ENCODE peak calls at places on chromosomes 13 and 19, in six cellular contexts. W is erythroblast; N is stimulated activated naive CD8-positive, alpha-beta T cell treated with anti-CD3 and anti-CD28 coated beads, Interleukin-15, Interleukin-2, amounts not matched to agents 100 U/mL and 50 U/mL, for 24 hours; L is activated CD4-positive, alpha-beta T cell treated with anti-CD3 and anti-CD28 coated beads, Interleukin-2, amount 50 U/mL, for 24 hours; M is NCI-H510A treated with DMSO at 0.1 percent for 48 hours; B is stimulated activated CD4-positive, alpha-beta T cell treated with anti-CD3 and anti-CD28 coated beads, Interleukin-1b, Interleukin-23, amount 100 ng/mL, for 24 hours. S is an unnamed sample.

GRCh38 chr13:33352023-33352422 is 66.5 kb upstream of the STARD13 start:
- DNase-seq in B (no peak), N (no peak), L (no peak), W (no peak), M (peak), S (no peak)

GRCh38 chr19:46202872-46203860 is 26.4 kb upstream of the IGFL1 start:
- DNase-seq in L (no peak), B (no peak), W (no peak), N (no peak), M (no peak), S (no peak)

GRCh38 chr13:43127103-43127817 is 103.9 kb downstream of the DNAJC15 start:
- DNase-seq in W (no peak), B (no peak), N (no peak), M (no peak), L (no peak), S (no peak)

GRCh38 chr13:112144616-112145220 is 77.8 kb downstream of the SOX1 start:
- DNase-seq in N (no peak), M (no peak), L (no peak), W (no peak), B (no peak), S (no peak)

GRCh38 chr13:73938375-73939070 is 195.7 kb downstream of the KLF12 start:
- DNase-seq in B (no peak), N (no peak), L (no peak), W (no peak), M (no peak), S (no peak)

GRCh38 chr13:113520571-113520970 is 30.1 kb upstream of the DCUN1D2 start:
- DNase-seq in B (no peak), W (no peak), L (no peak), M (no peak), N (no peak), S (no peak)

GRCh38 chr19:48608798-48609263 is 2.3 kb downstream of the SPACA4 start:
- DNase-seq in N (peak), B (no peak), L (no peak), M (peak), W (peak), S (peak)

GRCh38 chr19:16886305-16886880 is 2.4 kb upstream of the F2RL3 start:
- DNase-seq in W (no peak), M (no peak), L (no peak), B (no peak), N (no peak), S (no peak)

GRCh38 chr19:14096272-14096992 is 5.9 kb upstream of the SAMD1 start:
- DNase-seq in W (no peak), B (no peak), N (no peak), L (no peak), M (no peak), S (no peak)

S was measured in activated CD8-positive, alpha-beta T cell treated with anti-CD3 and anti-CD28 coated beads for 36 hours.